ENCODE peak calls at places on chromosomes 13 and 19, in seven cellular contexts. T is stomach, D is tibial nerve, J is A549, Q is upper lobe of left lung, Y is SK-N-SH, H is ovary. K is an unnamed sample.
A peak's percentile ranks its signal among the peaks of the same experiment; 100 is the strongest.

GRCh38 chr13:34357435-34358232 is 539.7 kb downstream of the RFC3 start:
- DNase-seq in T (no peak), D (no peak), J (peak; percentile 66), Q (no peak), Y (no peak), H (no peak), K (no peak)

GRCh38 chr19:347946-348861 is 3.6 kb upstream of the MIER2 start:
- DNase-seq in T (no peak), D (no peak), J (no peak), Q (no peak), Y (no peak), H (no peak), K (peak; percentile 45)

GRCh38 chr19:39315933-39316332 is 4.7 kb downstream of the LRFN1 start:
- DNase-seq in T (no peak), D (no peak), J (no peak), Q (no peak), Y (no peak), H (no peak), K (no peak)

GRCh38 chr13:46213242-46213641 is 1.5 kb downstream of the LRRC63 start:
- DNase-seq in T (no peak), D (no peak), J (no peak), Q (no peak), Y (no peak), H (no peak), K (no peak)

GRCh38 chr13:94339116-94339687 is 140.3 kb downstream of the DCT start:
- DNase-seq in T (no peak), D (no peak), J (no peak), Q (no peak), Y (no peak), H (no peak), K (no peak)

GRCh38 chr19:39307233-39307821 is 11.1 kb downstream of the IFNL1 start:
- DNase-seq in T (peak; percentile 57), D (no peak), J (no peak), Q (peak; percentile 88), Y (no peak), H (no peak), K (peak; percentile 49)

GRCh38 chr13:20128459-20128927 is 32.4 kb downstream of the GJA3 start:
- DNase-seq in T (peak; percentile 48), D (no peak), J (no peak), Q (peak; percentile 81), Y (peak; percentile 50), H (no peak), K (peak; percentile 67)

GRCh38 chr13:100808848-100809247 is 134.3 kb upstream of the TMTC4 start:
- DNase-seq in T (no peak), D (no peak), J (no peak), Q (no peak), Y (no peak), H (no peak), K (no peak)

DNA sequence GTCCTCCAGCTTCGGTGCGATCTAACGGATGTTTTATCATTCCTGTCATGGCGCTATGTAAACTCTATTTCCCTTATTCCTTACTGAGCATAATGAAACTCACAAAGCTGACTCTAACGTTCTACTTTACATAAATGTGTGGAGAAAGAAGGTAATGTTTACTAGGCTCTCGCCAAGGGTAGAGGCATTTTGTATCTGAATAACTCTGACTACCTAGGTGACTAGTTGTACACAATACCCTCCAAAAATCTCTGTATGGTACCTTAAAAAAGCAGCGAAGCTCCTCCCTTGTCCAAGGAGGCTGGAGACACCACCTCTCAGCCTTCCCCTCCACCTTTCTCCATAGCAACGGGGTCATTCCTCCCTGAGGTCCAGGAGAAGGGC is 316 bp upstream of the ZNF530 start:
- DNase-seq in T (no peak), D (no peak), J (no peak), Q (no peak), Y (no peak), H (no peak), K (no peak)
- H3K4me3 ChIP-seq in T (peak overlapping the region; percentile 67), D (peak overlapping the region; percentile 69), J (peak overlapping the region; percentile 56), Q (peak overlapping the region; percentile 61), Y (peak overlapping the region; percentile 94), H (peak overlapping the region; percentile 66), K (peak overlapping the region; percentile 74)

DNA sequence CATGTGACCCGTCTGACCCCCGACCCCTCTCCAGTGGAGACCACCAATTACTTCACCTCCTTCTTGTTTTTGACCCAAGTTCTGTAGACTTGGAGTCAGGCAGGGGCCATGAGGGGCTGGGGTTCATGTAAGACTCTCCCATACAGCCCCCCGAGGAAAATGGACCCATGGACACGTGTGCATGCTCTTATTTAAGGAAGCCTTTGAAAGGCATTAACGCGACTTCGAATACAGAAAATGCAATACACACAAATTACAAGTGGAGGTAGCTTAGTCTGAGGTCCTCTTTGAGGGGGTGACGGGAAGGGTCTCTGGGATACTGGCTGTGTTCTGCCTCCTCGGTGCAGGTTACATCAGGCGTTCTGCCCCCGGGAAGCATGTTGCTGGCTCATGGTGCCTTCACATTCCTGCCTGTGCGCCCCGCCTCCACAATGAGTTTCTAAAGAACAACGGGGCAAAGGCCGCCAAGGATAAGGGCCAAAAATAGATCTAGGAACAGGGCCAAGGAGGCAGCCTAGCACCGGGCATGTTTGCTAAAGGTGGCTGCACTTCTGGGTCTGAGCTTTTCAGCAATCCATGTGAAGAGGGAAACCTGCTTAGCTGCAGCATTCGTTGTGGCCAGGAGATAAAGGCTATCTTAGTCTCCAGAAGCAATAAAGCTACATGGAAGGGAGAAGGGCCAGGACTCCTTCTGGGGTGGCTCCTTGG is 54.5 kb downstream of the RAB20 start:
- DNase-seq in T (peak; percentile 94), D (peak; percentile 30), J (peak; percentile 57), Q (no peak), Y (no peak), H (peak; percentile 71), K (no peak)
- TF ChIP-seq EP300 in T (peak; percentile 51), D (no peak), J (no peak), Q (peak; percentile 81), Y (no peak), H (no peak), K (no peak)

DNA sequence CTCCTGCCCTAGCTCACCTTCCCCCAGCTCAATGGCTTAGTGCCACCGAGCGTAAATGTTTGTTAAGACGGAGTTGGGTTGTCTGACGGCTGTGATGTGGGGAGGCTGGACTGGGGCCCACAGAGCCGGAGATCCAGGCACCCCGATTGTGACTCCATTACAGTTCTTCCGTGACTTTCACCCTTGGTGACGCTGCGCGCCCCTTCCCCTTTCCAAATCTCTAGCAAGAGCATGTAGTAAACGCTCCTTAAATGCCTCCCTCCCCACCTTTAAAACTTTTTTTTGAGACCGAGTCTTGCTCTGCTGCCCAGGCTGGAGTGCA is 829 bp downstream of the REEP6 start:
- DNase-seq in T (no peak), D (no peak), J (no peak), Q (no peak), Y (no peak), H (peak; percentile 59), K (no peak)
- H3K4me3 ChIP-seq in T (no peak overlapping the region), D (no peak overlapping the region), J (no peak overlapping the region), Q (no peak overlapping the region), Y (peak overlapping the region; percentile 66), H (no peak overlapping the region), K (peak overlapping the region; percentile 59)

GRCh38 chr19:14363203-14364097 is 17.8 kb upstream of the ADGRE5 start:
- DNase-seq in T (peak; percentile 50), D (no peak), J (peak; percentile 87), Q (peak; percentile 87), Y (peak; percentile 58), H (peak; percentile 63), K (peak; percentile 72)
- TF ChIP-seq EP300 in T (no peak), D (no peak), J (no peak), Q (no peak), Y (no peak), H (no peak), K (no peak)

GRCh38 chr13:110265682-110266430 is 41.1 kb downstream of the COL4A1 start:
- DNase-seq in T (no peak), D (no peak), J (no peak), Q (peak; percentile 81), Y (peak; percentile 60), H (no peak), K (no peak)
- H3K4me3 ChIP-seq in T (no peak overlapping the region), D (no peak overlapping the region), J (no peak overlapping the region), Q (no peak overlapping the region), Y (no peak overlapping the region), H (no peak overlapping the region), K (peak overlapping the region; percentile 21)

GRCh38 chr13:41454170-41454569 is 3.2 kb upstream of the RGCC start:
- DNase-seq in T (no peak), D (no peak), J (no peak), Q (peak; percentile 59), Y (no peak), H (no peak), K (no peak)
- TF ChIP-seq EP300 in T (no peak), D (no peak), J (no peak), Q (no peak), Y (no peak), H (no peak), K (no peak)

GRCh38 chr13:102244617-102245227 is 157.1 kb downstream of the FGF14 start:
- DNase-seq in T (no peak), D (no peak), J (no peak), Q (no peak), Y (peak; percentile 22), H (no peak), K (no peak)

GRCh38 chr13:102251817-102252216 is 150.0 kb downstream of the FGF14 start:
- DNase-seq in T (no peak), D (no peak), J (no peak), Q (no peak), Y (peak; percentile 30), H (no peak), K (no peak)

GRCh38 chr13:102255409-102255808 is 146.4 kb downstream of the FGF14 start:
- DNase-seq in T (no peak), D (no peak), J (no peak), Q (no peak), Y (no peak), H (no peak), K (no peak)

GRCh38 chr13:102250448-102250847 is 151.4 kb downstream of the FGF14 start:
- DNase-seq in T (no peak), D (no peak), J (no peak), Q (no peak), Y (no peak), H (no peak), K (no peak)
- H3K4me3 ChIP-seq in T (no peak overlapping the region), D (no peak overlapping the region), J (no peak overlapping the region), Q (no peak overlapping the region), Y (no peak overlapping the region), H (no peak overlapping the region), K (no peak overlapping the region)

K was measured in suprapubic skin.